ENCODE peak calls at places on chromosome 1, in eight cellular contexts. G, X, N, D, C, Z, U and S are unnamed samples.

GRCh38 chr1:10050611-10051010 is 17.9 kb downstream of the UBE4B start:
- DNase-seq in U (peak), N (no peak), X (no peak), C (no peak), D (no peak), Z (no peak), G (no peak), S (no peak)

GRCh38 chr1:229133734-229134265 is 137.1 kb upstream of the RAB4A start:
- DNase-seq in D (no peak), G (no peak), N (no peak), X (no peak), U (no peak), C (no peak), Z (no peak), S (no peak)

GRCh38 chr1:207034998-207035397 is 2.4 kb upstream of the C1orf116 start:
- DNase-seq in C (no peak), G (peak), D (no peak), N (peak), X (no peak), Z (no peak), U (no peak), S (peak)

GRCh38 chr1:208089971-208090755 is 154.0 kb downstream of the PLXNA2 start:
- DNase-seq in C (no peak), G (peak), U (no peak), Z (no peak), X (no peak), D (no peak), N (no peak), S (no peak)

GRCh38 chr1:46489638-46490602 is at the start of gene DMBX1:
- DNase-seq in Z (no peak), N (peak), X (no peak), U (peak), G (no peak), D (peak), C (no peak), S (no peak)

GRCh38 chr1:205505791-205506190 is 1.3 kb downstream of the CDK18 start:
- DNase-seq in G (no peak), D (peak), U (peak), C (no peak), X (no peak), Z (no peak), N (peak), S (no peak)

GRCh38 chr1:22031214-22031962 is 21.1 kb upstream of the CDC42 start:
- DNase-seq in C (no peak), G (no peak), D (no peak), X (no peak), U (no peak), Z (no peak), N (no peak), S (no peak)

GRCh38 chr1:232422901-232423300 is 207.0 kb downstream of the SIPA1L2 start:
- DNase-seq in U (no peak), Z (no peak), X (no peak), D (no peak), G (no peak), N (no peak), C (no peak), S (no peak)

GRCh38 chr1:17948594-17948993 is 159.0 kb upstream of the IGSF21 start:
- DNase-seq in U (no peak), D (peak), G (no peak), Z (no peak), N (no peak), C (no peak), X (no peak), S (no peak)

GRCh38 chr1:151135433-151136385 is 10.7 kb downstream of the SEMA6C start:
- DNase-seq in N (no peak), C (no peak), Z (no peak), D (peak), G (no peak), X (no peak), U (no peak), S (no peak)

GRCh38 chr1:62126595-62127290 is 67.9 kb upstream of the L1TD1 start:
- DNase-seq in N (no peak), D (no peak), C (no peak), U (no peak), Z (no peak), X (no peak), G (no peak), S (no peak)

GRCh38 chr1:94873520-94874351 is 53.2 kb downstream of the CNN3 start:
- DNase-seq in C (no peak), N (no peak), G (no peak), X (no peak), Z (no peak), D (no peak), U (no peak), S (no peak)

GRCh38 chr1:19814681-19815503 is at the start of gene RNF186:
- DNase-seq in C (no peak), N (peak), U (peak), G (no peak), Z (no peak), D (no peak), X (no peak), S (no peak)

GRCh38 chr1:230147253-230148193 is 80.5 kb downstream of the GALNT2 start:
- DNase-seq in G (no peak), Z (no peak), X (no peak), U (peak), D (no peak), C (no peak), N (no peak), S (no peak)

GRCh38 chr1:98439471-98439870 is 222.1 kb upstream of the SNX7 start:
- DNase-seq in X (no peak), D (no peak), G (no peak), N (no peak), Z (no peak), C (no peak), U (no peak), S (no peak)

GRCh38 chr1:228149341-228150020 is at the start of gene GJC2:
- DNase-seq in G (no peak), X (no peak), C (no peak), D (peak), U (no peak), Z (no peak), N (no peak), S (no peak)